ENCODE peak calls at places on chromosomes 7 and 10, in nine cellular contexts. One of them, this sample, is unnamed.

GRCh38 chr7:111091623-111092370 is 870 bp downstream of the LRRN3 start:
- DNase-seq in PC-9: no peak
- DNase-seq in left ventricle myocardium superior: no peak
- DNase-seq in NCI-H2081: no peak
- DNase-seq in NCI-H1694: peak
- DNase-seq in T1000: no peak
- DNase-seq in CD8-positive, alpha-beta memory T cell: no peak
- DNase-seq in mesendoderm: peak
- DNase-seq in KBM-7: no peak
- DNase-seq in this sample: no peak

GRCh38 chr10:88165849-88166271 is 302.4 kb downstream of the PTEN start:
- DNase-seq in PC-9: no peak
- DNase-seq in left ventricle myocardium superior: no peak
- DNase-seq in NCI-H2081: no peak
- DNase-seq in NCI-H1694: no peak
- DNase-seq in T1000: no peak
- DNase-seq in CD8-positive, alpha-beta memory T cell: no peak
- DNase-seq in mesendoderm: no peak
- DNase-seq in KBM-7: no peak
- DNase-seq in this sample: no peak

GRCh38 chr10:112520864-112521263 is 73.8 kb downstream of the VTI1A start:
- DNase-seq in PC-9: no peak
- DNase-seq in left ventricle myocardium superior: no peak
- DNase-seq in NCI-H2081: no peak
- DNase-seq in NCI-H1694: no peak
- DNase-seq in T1000: no peak
- DNase-seq in CD8-positive, alpha-beta memory T cell: no peak
- DNase-seq in mesendoderm: no peak
- DNase-seq in KBM-7: no peak
- DNase-seq in this sample: no peak

GRCh38 chr7:110803602-110804143 is 287.3 kb upstream of the LRRN3 start:
- DNase-seq in PC-9: no peak
- DNase-seq in left ventricle myocardium superior: no peak
- DNase-seq in NCI-H2081: no peak
- DNase-seq in NCI-H1694: no peak
- DNase-seq in T1000: no peak
- DNase-seq in CD8-positive, alpha-beta memory T cell: no peak
- DNase-seq in mesendoderm: peak
- DNase-seq in KBM-7: no peak
- DNase-seq in this sample: no peak

GRCh38 chr7:77558598-77558997 is 21.5 kb downstream of the PTPN12 start:
- DNase-seq in PC-9: no peak
- DNase-seq in left ventricle myocardium superior: no peak
- DNase-seq in NCI-H2081: no peak
- DNase-seq in NCI-H1694: no peak
- DNase-seq in T1000: no peak
- DNase-seq in CD8-positive, alpha-beta memory T cell: no peak
- DNase-seq in mesendoderm: no peak
- DNase-seq in KBM-7: no peak
- DNase-seq in this sample: no peak

GRCh38 chr7:150717821-150718420 is 1.5 kb downstream of the GIMAP1 start:
- DNase-seq in PC-9: no peak
- DNase-seq in left ventricle myocardium superior: no peak
- DNase-seq in NCI-H2081: no peak
- DNase-seq in NCI-H1694: no peak
- DNase-seq in T1000: no peak
- DNase-seq in CD8-positive, alpha-beta memory T cell: no peak
- DNase-seq in mesendoderm: no peak
- DNase-seq in KBM-7: no peak
- DNase-seq in this sample: no peak

GRCh38 chr7:3370068-3370704 is 69.1 kb downstream of the SDK1 start:
- DNase-seq in PC-9: no peak
- DNase-seq in left ventricle myocardium superior: no peak
- DNase-seq in NCI-H2081: peak
- DNase-seq in NCI-H1694: peak
- DNase-seq in T1000: no peak
- DNase-seq in CD8-positive, alpha-beta memory T cell: no peak
- DNase-seq in mesendoderm: no peak
- DNase-seq in KBM-7: no peak
- DNase-seq in this sample: no peak

GRCh38 chr7:2978403-2978802 is 65.3 kb downstream of the CARD11 start:
- DNase-seq in PC-9: no peak
- DNase-seq in left ventricle myocardium superior: no peak
- DNase-seq in NCI-H2081: no peak
- DNase-seq in NCI-H1694: no peak
- DNase-seq in T1000: no peak
- DNase-seq in CD8-positive, alpha-beta memory T cell: peak
- DNase-seq in mesendoderm: peak
- DNase-seq in KBM-7: peak
- DNase-seq in this sample: peak

GRCh38 chr7:8295638-8296361 is 33.8 kb upstream of the ICA1 start:
- DNase-seq in PC-9: peak
- DNase-seq in left ventricle myocardium superior: no peak
- DNase-seq in NCI-H2081: peak
- DNase-seq in NCI-H1694: peak
- DNase-seq in T1000: peak
- DNase-seq in CD8-positive, alpha-beta memory T cell: peak
- DNase-seq in mesendoderm: peak
- DNase-seq in KBM-7: peak
- DNase-seq in this sample: no peak

GRCh38 chr10:12191715-12192114 is 4.0 kb downstream of the NUDT5 start:
- DNase-seq in PC-9: no peak
- DNase-seq in left ventricle myocardium superior: no peak
- DNase-seq in NCI-H2081: no peak
- DNase-seq in NCI-H1694: no peak
- DNase-seq in T1000: no peak
- DNase-seq in CD8-positive, alpha-beta memory T cell: no peak
- DNase-seq in mesendoderm: no peak
- DNase-seq in KBM-7: no peak
- DNase-seq in this sample: no peak

GRCh38 chr10:14707441-14707840 is 67.3 kb downstream of the FAM107B start:
- DNase-seq in PC-9: no peak
- DNase-seq in left ventricle myocardium superior: no peak
- DNase-seq in NCI-H2081: no peak
- DNase-seq in NCI-H1694: no peak
- DNase-seq in T1000: no peak
- DNase-seq in CD8-positive, alpha-beta memory T cell: no peak
- DNase-seq in mesendoderm: peak
- DNase-seq in KBM-7: no peak
- DNase-seq in this sample: no peak

GRCh38 chr7:156842740-156843140 is 50.2 kb downstream of the LMBR1 start:
- DNase-seq in PC-9: no peak
- DNase-seq in left ventricle myocardium superior: no peak
- DNase-seq in NCI-H2081: no peak
- DNase-seq in NCI-H1694: no peak
- DNase-seq in T1000: no peak
- DNase-seq in CD8-positive, alpha-beta memory T cell: no peak
- DNase-seq in mesendoderm: peak
- DNase-seq in KBM-7: no peak
- DNase-seq in this sample: no peak

GRCh38 chr10:115355162-115355760 is 262.1 kb downstream of the ATRNL1 start:
- DNase-seq in PC-9: peak
- DNase-seq in left ventricle myocardium superior: no peak
- DNase-seq in NCI-H2081: peak
- DNase-seq in NCI-H1694: peak
- DNase-seq in T1000: peak
- DNase-seq in CD8-positive, alpha-beta memory T cell: no peak
- DNase-seq in mesendoderm: peak
- DNase-seq in KBM-7: peak
- DNase-seq in this sample: no peak

GRCh38 chr7:157404845-157405481 is 68.2 kb downstream of the DNAJB6 start:
- DNase-seq in PC-9: peak
- DNase-seq in left ventricle myocardium superior: no peak
- DNase-seq in NCI-H2081: no peak
- DNase-seq in NCI-H1694: no peak
- DNase-seq in T1000: peak
- DNase-seq in CD8-positive, alpha-beta memory T cell: no peak
- DNase-seq in mesendoderm: no peak
- DNase-seq in KBM-7: peak
- DNase-seq in this sample: no peak

GRCh38 chr7:116145245-116145852 is 65.0 kb upstream of the TES start:
- DNase-seq in PC-9: no peak
- DNase-seq in left ventricle myocardium superior: no peak
- DNase-seq in NCI-H2081: no peak
- DNase-seq in NCI-H1694: no peak
- DNase-seq in T1000: no peak
- DNase-seq in CD8-positive, alpha-beta memory T cell: peak
- DNase-seq in mesendoderm: no peak
- DNase-seq in KBM-7: no peak
- DNase-seq in this sample: no peak

GRCh38 chr7:36273836-36274235 is 115.8 kb upstream of the ANLN start:
- DNase-seq in PC-9: no peak
- DNase-seq in left ventricle myocardium superior: no peak
- DNase-seq in NCI-H2081: no peak
- DNase-seq in NCI-H1694: no peak
- DNase-seq in T1000: no peak
- DNase-seq in CD8-positive, alpha-beta memory T cell: no peak
- DNase-seq in mesendoderm: no peak
- DNase-seq in KBM-7: no peak
- DNase-seq in this sample: no peak

GRCh38 chr7:102287082-102287464 is 405 bp downstream of the SH2B2 start:
- DNase-seq in PC-9: no peak
- DNase-seq in left ventricle myocardium superior: no peak
- DNase-seq in NCI-H2081: no peak
- DNase-seq in NCI-H1694: no peak
- DNase-seq in T1000: no peak
- DNase-seq in CD8-positive, alpha-beta memory T cell: no peak
- DNase-seq in mesendoderm: no peak
- DNase-seq in KBM-7: peak
- DNase-seq in this sample: no peak

GRCh38 chr7:23020742-23021401 is 6.9 kb upstream of the HYCC1 start:
- DNase-seq in PC-9: peak
- DNase-seq in left ventricle myocardium superior: peak
- DNase-seq in NCI-H2081: no peak
- DNase-seq in NCI-H1694: no peak
- DNase-seq in T1000: peak
- DNase-seq in CD8-positive, alpha-beta memory T cell: peak
- DNase-seq in mesendoderm: no peak
- DNase-seq in KBM-7: no peak
- DNase-seq in this sample: no peak

GRCh38 chr10:107754814-107755213 is 590.3 kb upstream of the SORCS1 start:
- DNase-seq in PC-9: no peak
- DNase-seq in left ventricle myocardium superior: no peak
- DNase-seq in NCI-H2081: no peak
- DNase-seq in NCI-H1694: no peak
- DNase-seq in T1000: no peak
- DNase-seq in CD8-positive, alpha-beta memory T cell: no peak
- DNase-seq in mesendoderm: no peak
- DNase-seq in KBM-7: no peak
- DNase-seq in this sample: no peak

GRCh38 chr10:2208106-2208505 is 470.8 kb upstream of the ADARB2 start:
- DNase-seq in PC-9: no peak
- DNase-seq in left ventricle myocardium superior: no peak
- DNase-seq in NCI-H2081: no peak
- DNase-seq in NCI-H1694: no peak
- DNase-seq in T1000: no peak
- DNase-seq in CD8-positive, alpha-beta memory T cell: no peak
- DNase-seq in mesendoderm: no peak
- DNase-seq in KBM-7: no peak
- DNase-seq in this sample: no peak

GRCh38 chr10:135601-136464 is 578 bp downstream of the ZMYND11 start:
- DNase-seq in PC-9: peak
- DNase-seq in left ventricle myocardium superior: peak
- DNase-seq in NCI-H2081: peak
- DNase-seq in NCI-H1694: no peak
- DNase-seq in T1000: no peak
- DNase-seq in CD8-positive, alpha-beta memory T cell: peak
- DNase-seq in mesendoderm: peak
- DNase-seq in KBM-7: peak
- DNase-seq in this sample: peak

GRCh38 chr7:142885311-142886230 is at the start of gene TRPV6:
- DNase-seq in PC-9: peak
- DNase-seq in left ventricle myocardium superior: no peak
- DNase-seq in NCI-H2081: no peak
- DNase-seq in NCI-H1694: no peak
- DNase-seq in T1000: no peak
- DNase-seq in CD8-positive, alpha-beta memory T cell: no peak
- DNase-seq in mesendoderm: peak
- DNase-seq in KBM-7: no peak
- DNase-seq in this sample: no peak

GRCh38 chr10:6014241-6014761 is 37.0 kb upstream of the IL15RA start:
- DNase-seq in PC-9: peak
- DNase-seq in left ventricle myocardium superior: no peak
- DNase-seq in NCI-H2081: peak
- DNase-seq in NCI-H1694: peak
- DNase-seq in T1000: no peak
- DNase-seq in CD8-positive, alpha-beta memory T cell: peak
- DNase-seq in mesendoderm: peak
- DNase-seq in KBM-7: peak
- DNase-seq in this sample: peak

This sample was measured in T-helper 9 cell.